ENCODE peak calls at places on chromosomes 11 and 22, in four cellular contexts. One of them, this sample, is unnamed.

GRCh38 chr11:134498326-134499139 is 86.5 kb upstream of the B3GAT1 start:
- DNase-seq in DMS 273 treated with DMSO at 0.1 percent for 48 hours: no peak
- DNase-seq in activated T-cell treated with anti-CD3 and anti-CD28 coated beads for 24 hours: no peak
- DNase-seq in MCF 10A: no peak
- DNase-seq in this sample: no peak

GRCh38 chr22:27228771-27229170 is 571.4 kb downstream of the MIAT start:
- DNase-seq in activated T-cell treated with anti-CD3 and anti-CD28 coated beads for 24 hours: no peak
- DNase-seq in MCF 10A: no peak
- DNase-seq in DMS 273 treated with DMSO at 0.1 percent for 48 hours: no peak
- DNase-seq in this sample: no peak

GRCh38 chr11:17828311-17828751 is 93.8 kb downstream of the KCNC1 start:
- DNase-seq in MCF 10A: no peak
- DNase-seq in activated T-cell treated with anti-CD3 and anti-CD28 coated beads for 24 hours: no peak
- DNase-seq in DMS 273 treated with DMSO at 0.1 percent for 48 hours: no peak
- DNase-seq in this sample: peak

GRCh38 chr11:127965947-127966668 is 621.2 kb downstream of the ETS1 start:
- DNase-seq in activated T-cell treated with anti-CD3 and anti-CD28 coated beads for 24 hours: no peak
- DNase-seq in MCF 10A: no peak
- DNase-seq in DMS 273 treated with DMSO at 0.1 percent for 48 hours: no peak
- DNase-seq in this sample: peak

GRCh38 chr11:126006068-126006467 is 56.6 kb downstream of the CDON start:
- DNase-seq in MCF 10A: no peak
- DNase-seq in activated T-cell treated with anti-CD3 and anti-CD28 coated beads for 24 hours: no peak
- DNase-seq in DMS 273 treated with DMSO at 0.1 percent for 48 hours: no peak
- DNase-seq in this sample: no peak

GRCh38 chr11:40149721-40150120 is 1309.7 kb downstream of the LRRC4C start:
- DNase-seq in activated T-cell treated with anti-CD3 and anti-CD28 coated beads for 24 hours: no peak
- DNase-seq in DMS 273 treated with DMSO at 0.1 percent for 48 hours: no peak
- DNase-seq in MCF 10A: no peak
- DNase-seq in this sample: no peak

GRCh38 chr22:35612903-35613302 is 4.2 kb downstream of the MB start:
- DNase-seq in MCF 10A: no peak
- DNase-seq in activated T-cell treated with anti-CD3 and anti-CD28 coated beads for 24 hours: no peak
- DNase-seq in DMS 273 treated with DMSO at 0.1 percent for 48 hours: no peak
- DNase-seq in this sample: no peak

GRCh38 chr11:57597971-57598830 is 716 bp downstream of the SERPING1 start:
- DNase-seq in DMS 273 treated with DMSO at 0.1 percent for 48 hours: peak
- DNase-seq in MCF 10A: no peak
- DNase-seq in activated T-cell treated with anti-CD3 and anti-CD28 coated beads for 24 hours: no peak
- DNase-seq in this sample: peak

GRCh38 chr11:134252539-134253188 is 488 bp downstream of the THYN1 start:
- DNase-seq in activated T-cell treated with anti-CD3 and anti-CD28 coated beads for 24 hours: peak
- DNase-seq in DMS 273 treated with DMSO at 0.1 percent for 48 hours: no peak
- DNase-seq in MCF 10A: no peak
- DNase-seq in this sample: peak

GRCh38 chr11:35893796-35894475 is 49.9 kb upstream of the LDLRAD3 start:
- DNase-seq in activated T-cell treated with anti-CD3 and anti-CD28 coated beads for 24 hours: no peak
- DNase-seq in MCF 10A: peak
- DNase-seq in DMS 273 treated with DMSO at 0.1 percent for 48 hours: no peak
- DNase-seq in this sample: no peak

GRCh38 chr11:131649861-131650260 is 279.4 kb downstream of the NTM start:
- DNase-seq in DMS 273 treated with DMSO at 0.1 percent for 48 hours: no peak
- DNase-seq in MCF 10A: no peak
- DNase-seq in activated T-cell treated with anti-CD3 and anti-CD28 coated beads for 24 hours: no peak
- DNase-seq in this sample: no peak

GRCh38 chr22:50318356-50318697 is 8.5 kb downstream of the DENND6B start:
- DNase-seq in activated T-cell treated with anti-CD3 and anti-CD28 coated beads for 24 hours: no peak
- DNase-seq in MCF 10A: no peak
- DNase-seq in DMS 273 treated with DMSO at 0.1 percent for 48 hours: no peak
- DNase-seq in this sample: no peak

GRCh38 chr11:104556606-104557301 is 341.5 kb downstream of the CASP12 start:
- DNase-seq in DMS 273 treated with DMSO at 0.1 percent for 48 hours: no peak
- DNase-seq in MCF 10A: no peak
- DNase-seq in activated T-cell treated with anti-CD3 and anti-CD28 coated beads for 24 hours: no peak
- DNase-seq in this sample: no peak

GRCh38 chr11:45850446-45850845 is 3.2 kb downstream of the CRY2 start:
- DNase-seq in MCF 10A: no peak
- DNase-seq in DMS 273 treated with DMSO at 0.1 percent for 48 hours: no peak
- DNase-seq in activated T-cell treated with anti-CD3 and anti-CD28 coated beads for 24 hours: no peak
- DNase-seq in this sample: peak

GRCh38 chr22:28029201-28029948 is 110.3 kb upstream of the PITPNB start:
- DNase-seq in activated T-cell treated with anti-CD3 and anti-CD28 coated beads for 24 hours: no peak
- DNase-seq in MCF 10A: peak
- DNase-seq in DMS 273 treated with DMSO at 0.1 percent for 48 hours: no peak
- DNase-seq in this sample: no peak

GRCh38 chr11:129611661-129612566 is 203.7 kb upstream of the TMEM45B start:
- DNase-seq in activated T-cell treated with anti-CD3 and anti-CD28 coated beads for 24 hours: no peak
- DNase-seq in MCF 10A: no peak
- DNase-seq in DMS 273 treated with DMSO at 0.1 percent for 48 hours: no peak
- DNase-seq in this sample: no peak

GRCh38 chr22:30821863-30822215 is 127.2 kb downstream of the OSBP2 start:
- DNase-seq in MCF 10A: no peak
- DNase-seq in activated T-cell treated with anti-CD3 and anti-CD28 coated beads for 24 hours: no peak
- DNase-seq in DMS 273 treated with DMSO at 0.1 percent for 48 hours: no peak
- DNase-seq in this sample: no peak

GRCh38 chr11:128852327-128853023 is 14.6 kb downstream of the KCNJ1 start:
- DNase-seq in DMS 273 treated with DMSO at 0.1 percent for 48 hours: no peak
- DNase-seq in activated T-cell treated with anti-CD3 and anti-CD28 coated beads for 24 hours: no peak
- DNase-seq in MCF 10A: no peak
- DNase-seq in this sample: no peak

GRCh38 chr11:63813035-63813562 is at the start of gene SPINDOC:
- DNase-seq in activated T-cell treated with anti-CD3 and anti-CD28 coated beads for 24 hours: peak
- DNase-seq in DMS 273 treated with DMSO at 0.1 percent for 48 hours: no peak
- DNase-seq in MCF 10A: peak
- DNase-seq in this sample: peak

GRCh38 chr11:12088047-12088481 is 22.3 kb upstream of the MICAL2 start:
- DNase-seq in activated T-cell treated with anti-CD3 and anti-CD28 coated beads for 24 hours: no peak
- DNase-seq in MCF 10A: peak
- DNase-seq in DMS 273 treated with DMSO at 0.1 percent for 48 hours: no peak
- DNase-seq in this sample: peak

GRCh38 chr11:2269601-2270321 is 627 bp downstream of the ASCL2 start:
- DNase-seq in MCF 10A: no peak
- DNase-seq in activated T-cell treated with anti-CD3 and anti-CD28 coated beads for 24 hours: no peak
- DNase-seq in DMS 273 treated with DMSO at 0.1 percent for 48 hours: peak
- DNase-seq in this sample: peak

GRCh38 chr22:30790366-30790765 is 95.7 kb downstream of the OSBP2 start:
- DNase-seq in MCF 10A: no peak
- DNase-seq in DMS 273 treated with DMSO at 0.1 percent for 48 hours: no peak
- DNase-seq in activated T-cell treated with anti-CD3 and anti-CD28 coated beads for 24 hours: no peak
- DNase-seq in this sample: no peak

GRCh38 chr11:7536102-7536501 is 22.3 kb downstream of the PPFIBP2 start:
- DNase-seq in DMS 273 treated with DMSO at 0.1 percent for 48 hours: no peak
- DNase-seq in MCF 10A: no peak
- DNase-seq in activated T-cell treated with anti-CD3 and anti-CD28 coated beads for 24 hours: no peak
- DNase-seq in this sample: no peak

GRCh38 chr22:38271927-38272372 is 860 bp downstream of the TMEM184B start:
- DNase-seq in DMS 273 treated with DMSO at 0.1 percent for 48 hours: no peak
- DNase-seq in activated T-cell treated with anti-CD3 and anti-CD28 coated beads for 24 hours: no peak
- DNase-seq in MCF 10A: no peak
- DNase-seq in this sample: no peak

GRCh38 chr11:103959279-103959930 is 77.0 kb upstream of the DDI1 start:
- DNase-seq in activated T-cell treated with anti-CD3 and anti-CD28 coated beads for 24 hours: no peak
- DNase-seq in DMS 273 treated with DMSO at 0.1 percent for 48 hours: no peak
- DNase-seq in MCF 10A: no peak
- DNase-seq in this sample: peak

GRCh38 chr11:69890476-69890875 is 71.3 kb upstream of the FGF3 start:
- DNase-seq in MCF 10A: no peak
- DNase-seq in DMS 273 treated with DMSO at 0.1 percent for 48 hours: no peak
- DNase-seq in activated T-cell treated with anti-CD3 and anti-CD28 coated beads for 24 hours: no peak
- DNase-seq in this sample: no peak

GRCh38 chr11:104918113-104918824 is 20.0 kb upstream of the CASP12 start:
- DNase-seq in MCF 10A: peak
- DNase-seq in activated T-cell treated with anti-CD3 and anti-CD28 coated beads for 24 hours: no peak
- DNase-seq in DMS 273 treated with DMSO at 0.1 percent for 48 hours: no peak
- DNase-seq in this sample: peak

GRCh38 chr22:31139866-31140716 is at the start of gene PLA2G3:
- DNase-seq in MCF 10A: peak
- DNase-seq in DMS 273 treated with DMSO at 0.1 percent for 48 hours: peak
- DNase-seq in activated T-cell treated with anti-CD3 and anti-CD28 coated beads for 24 hours: no peak
- DNase-seq in this sample: peak

GRCh38 chr22:36856121-36856791 is 4.5 kb upstream of the NCF4 start:
- DNase-seq in activated T-cell treated with anti-CD3 and anti-CD28 coated beads for 24 hours: peak
- DNase-seq in MCF 10A: peak
- DNase-seq in DMS 273 treated with DMSO at 0.1 percent for 48 hours: peak
- DNase-seq in this sample: peak

GRCh38 chr22:47045691-47046410 is 283.4 kb downstream of the TBC1D22A start:
- DNase-seq in MCF 10A: no peak
- DNase-seq in activated T-cell treated with anti-CD3 and anti-CD28 coated beads for 24 hours: no peak
- DNase-seq in DMS 273 treated with DMSO at 0.1 percent for 48 hours: no peak
- DNase-seq in this sample: no peak

GRCh38 chr22:47367107-47367690 is 604.7 kb downstream of the TBC1D22A start:
- DNase-seq in MCF 10A: no peak
- DNase-seq in activated T-cell treated with anti-CD3 and anti-CD28 coated beads for 24 hours: no peak
- DNase-seq in DMS 273 treated with DMSO at 0.1 percent for 48 hours: no peak
- DNase-seq in this sample: no peak

GRCh38 chr11:31303644-31304043 is 65.9 kb downstream of the DCDC1 start:
- DNase-seq in DMS 273 treated with DMSO at 0.1 percent for 48 hours: peak
- DNase-seq in activated T-cell treated with anti-CD3 and anti-CD28 coated beads for 24 hours: no peak
- DNase-seq in MCF 10A: no peak
- DNase-seq in this sample: no peak

GRCh38 chr22:39254789-39255298 is 10.1 kb upstream of the PDGFB start:
- DNase-seq in DMS 273 treated with DMSO at 0.1 percent for 48 hours: no peak
- DNase-seq in activated T-cell treated with anti-CD3 and anti-CD28 coated beads for 24 hours: no peak
- DNase-seq in MCF 10A: peak
- DNase-seq in this sample: peak